ENCODE peak calls at places on chromosome 15, in nine cellular contexts. E is cardiac muscle cell, M is adrenal gland, C is keratinocyte, X is Peyer's patch, N is brain microvascular endothelial cell, V is neural progenitor cell, P is GM23248, U is MM.1S. D is an unnamed sample.

GRCh38 chr15:37056894-37057205 is 43.5 kb downstream of the MEIS2 start:
- DNase-seq in E (no peak), M (no peak), C (no peak), X (no peak), N (no peak), V (peak; percentile 45), P (no peak), U (no peak), D (no peak)

GRCh38 chr15:57565326-57565725 is 26.4 kb upstream of the MYZAP start:
- DNase-seq in E (no peak), M (no peak), C (no peak), X (peak; percentile 67), N (no peak), V (no peak), P (no peak), U (no peak), D (no peak)

GRCh38 chr15:66955001-66955516 is 110.3 kb upstream of the SMAD3 start:
- DNase-seq in E (no peak), M (no peak), C (no peak), X (no peak), N (no peak), V (no peak), P (no peak), U (no peak), D (no peak)

GRCh38 chr15:80179025-80179759 is 26.4 kb downstream of the FAH start:
- DNase-seq in E (no peak), M (peak; percentile 62), C (no peak), X (no peak), N (peak; percentile 90), V (no peak), P (peak; percentile 93), U (no peak), D (no peak)

GRCh38 chr15:38517312-38517711 is 47.3 kb downstream of the RASGRP1 start:
- DNase-seq in E (no peak), M (no peak), C (no peak), X (no peak), N (peak; percentile 29), V (no peak), P (peak; percentile 36), U (no peak), D (no peak)

GRCh38 chr15:41603941-41604660 is 45.1 kb downstream of the TYRO3 start:
- DNase-seq in E (peak; percentile 84), M (peak; percentile 66), C (peak; percentile 7), X (peak; percentile 52), N (peak; percentile 73), V (peak; percentile 88), P (peak; percentile 95), U (peak; percentile 68), D (peak; percentile 11)

GRCh38 chr15:66474140-66474539 is 23.4 kb downstream of the SNAPC5 start:
- DNase-seq in E (peak; percentile 65), M (no peak), C (no peak), X (no peak), N (no peak), V (no peak), P (no peak), U (no peak), D (no peak)

GRCh38 chr15:26866298-26867198 is at the start of gene GABRA5:
- DNase-seq in E (peak; percentile 75), M (no peak), C (no peak), X (no peak), N (peak; percentile 2), V (peak; percentile 86), P (peak; percentile 49), U (no peak), D (no peak)

GRCh38 chr15:31311735-31312134 is 14.9 kb upstream of the KLF13 start:
- DNase-seq in E (no peak), M (no peak), C (no peak), X (no peak), N (no peak), V (no peak), P (no peak), U (no peak), D (no peak)

GRCh38 chr15:37053070-37053653 is 47.2 kb downstream of the MEIS2 start:
- DNase-seq in E (no peak), M (no peak), C (no peak), X (no peak), N (peak; percentile 13), V (no peak), P (peak; percentile 10), U (no peak), D (no peak)

GRCh38 chr15:42158941-42159340 is 2.5 kb upstream of the PLA2G4F start:
- DNase-seq in E (no peak), M (no peak), C (no peak), X (no peak), N (no peak), V (no peak), P (no peak), U (no peak), D (no peak)

GRCh38 chr15:40593130-40593529 is 919 bp upstream of the KNL1 start:
- DNase-seq in E (no peak), M (no peak), C (no peak), X (no peak), N (no peak), V (no peak), P (no peak), U (peak; percentile 23), D (no peak)

GRCh38 chr15:85151861-85152260 is 170.2 kb downstream of the PDE8A start:
- DNase-seq in E (no peak), M (no peak), C (no peak), X (no peak), N (peak; percentile 48), V (no peak), P (no peak), U (no peak), D (no peak)
- H3K4me3 ChIP-seq in E (no peak overlapping the region), M (no peak overlapping the region), C (no peak overlapping the region), X (no peak overlapping the region), N (no peak overlapping the region), V (no peak overlapping the region), P (no peak overlapping the region), U (no peak overlapping the region), D (no peak overlapping the region)

DNA sequence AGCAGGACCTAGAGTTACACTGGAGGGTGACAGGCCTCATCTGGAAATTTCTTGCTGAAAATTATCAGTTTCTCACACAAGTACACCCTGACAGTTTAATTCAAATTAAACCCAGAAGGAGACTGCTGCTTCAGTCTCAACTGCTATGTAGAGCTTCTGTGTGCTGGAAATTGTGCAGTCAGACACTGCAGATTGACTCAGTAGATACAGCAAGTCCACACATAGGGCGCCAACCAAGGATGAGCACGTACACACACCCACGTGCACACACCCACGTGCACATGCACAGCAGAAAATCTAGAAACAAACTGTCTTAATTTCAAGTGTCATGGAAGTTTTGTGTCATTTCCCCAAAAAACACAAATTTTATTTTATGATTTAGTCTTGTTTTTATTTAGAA is 192.9 kb downstream of the PDE8A start:
- DNase-seq in E (no peak), M (no peak), C (no peak), X (no peak), N (no peak), V (no peak), P (no peak), U (no peak), D (no peak)
- H3K36me3 ChIP-seq in E (no peaks in the 10 kb centered on the region), M (no peaks in the 10 kb centered on the region), C (no peaks in the 10 kb centered on the region), X (no peaks in the 10 kb centered on the region), N (no peaks in the 10 kb centered on the region), V (no peaks in the 10 kb centered on the region), P (no peaks in the 10 kb centered on the region), U (no peaks in the 10 kb centered on the region), D (no peaks in the 10 kb centered on the region)

GRCh38 chr15:73792429-73792828 is 39.3 kb upstream of the INSYN1 start:
- DNase-seq in E (no peak), M (no peak), C (no peak), X (no peak), N (no peak), V (no peak), P (no peak), U (no peak), D (no peak)

GRCh38 chr15:73784299-73784698 is 31.1 kb upstream of the INSYN1 start:
- DNase-seq in E (no peak), M (no peak), C (no peak), X (no peak), N (no peak), V (no peak), P (no peak), U (no peak), D (no peak)

GRCh38 chr15:73789491-73790240 is 36.5 kb upstream of the INSYN1 start:
- DNase-seq in E (no peak), M (no peak), C (no peak), X (no peak), N (no peak), V (no peak), P (no peak), U (no peak), D (no peak)

GRCh38 chr15:73786518-73786917 is 33.4 kb upstream of the INSYN1 start:
- DNase-seq in E (no peak), M (no peak), C (no peak), X (no peak), N (no peak), V (peak; percentile 66), P (no peak), U (no peak), D (no peak)

GRCh38 chr15:73787621-73788020 is 34.5 kb upstream of the INSYN1 start:
- DNase-seq in E (no peak), M (no peak), C (no peak), X (no peak), N (no peak), V (no peak), P (peak; percentile 48), U (no peak), D (no peak)
- H3K4me3 ChIP-seq in E (no peak overlapping the region), M (no peak overlapping the region), C (no peak overlapping the region), X (no peak overlapping the region), N (no peak overlapping the region), V (no peak overlapping the region), P (no peak overlapping the region), U (no peak overlapping the region), D (no peak overlapping the region)

GRCh38 chr15:75359537-75360250 is 8.7 kb downstream of the MAN2C1 start:
- DNase-seq in E (no peak), M (no peak), C (no peak), X (no peak), N (no peak), V (no peak), P (no peak), U (no peak), D (no peak)

GRCh38 chr15:75358771-75359536 is 9.5 kb downstream of the MAN2C1 start:
- DNase-seq in E (no peak), M (no peak), C (no peak), X (no peak), N (no peak), V (no peak), P (no peak), U (no peak), D (no peak)

GRCh38 chr15:75360856-75361255 is 7.6 kb downstream of the MAN2C1 start:
- DNase-seq in E (no peak), M (no peak), C (no peak), X (no peak), N (no peak), V (no peak), P (no peak), U (no peak), D (no peak)

GRCh38 chr15:75361361-75361988 is 6.9 kb downstream of the MAN2C1 start:
- DNase-seq in E (no peak), M (no peak), C (no peak), X (no peak), N (no peak), V (no peak), P (no peak), U (no peak), D (no peak)

DNA sequence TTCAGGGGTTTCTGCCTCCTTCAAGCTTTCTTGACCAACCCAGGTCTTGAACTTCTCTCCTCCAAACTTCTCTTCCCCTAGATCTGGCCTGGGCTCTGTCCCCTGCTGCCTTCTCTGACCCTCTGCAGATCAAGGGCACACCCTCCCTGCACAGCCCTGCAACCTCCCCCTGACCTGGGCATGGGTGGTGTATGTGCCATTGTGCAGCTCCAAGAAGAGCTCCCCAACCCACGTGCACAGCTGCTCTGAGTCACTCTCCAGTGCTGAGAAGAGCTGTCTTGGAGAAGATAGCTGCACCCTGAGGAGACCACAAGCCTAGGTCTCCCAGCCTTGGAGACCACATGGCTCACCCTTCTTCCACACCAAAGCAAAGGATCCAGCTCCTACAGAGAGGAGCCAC is 8.0 kb downstream of the MAN2C1 start:
- DNase-seq in E (no peak), M (no peak), C (no peak), X (no peak), N (no peak), V (no peak), P (no peak), U (no peak), D (no peak)
- H3K36me3 ChIP-seq in E (peaks cover 16% of the 10 kb centered on the region), M (no peaks in the 10 kb centered on the region), C (peaks cover 44% of the 10 kb centered on the region), X (peaks cover 91% of the 10 kb centered on the region), N (peaks cover 49% of the 10 kb centered on the region), V (no peaks in the 10 kb centered on the region), P (no peaks in the 10 kb centered on the region), U (no peaks in the 10 kb centered on the region), D (peaks cover 50% of the 10 kb centered on the region)